ENCODE peak calls at places on chromosomes 2 and 18, in ten cellular contexts. U, O, E, G, H, Y, A, T, L and S are unnamed samples.

GRCh38 chr18:5463390-5463789 is 80.4 kb downstream of the EPB41L3 start:
- DNase-seq in U (peak; percentile 69), O (peak; percentile 83), E (no peak), G (no peak), H (peak; percentile 87), Y (peak; percentile 99), A (peak; percentile 96), T (peak; percentile 25), L (no peak), S (no peak)

GRCh38 chr2:241908686-241909420 is 39.3 kb downstream of the RTP5 start:
- DNase-seq in U (no peak), O (no peak), E (no peak), G (no peak), H (no peak), Y (no peak), A (no peak), T (no peak), L (no peak), S (no peak)

GRCh38 chr18:3966246-3966984 is 488.7 kb downstream of the DLGAP1 start:
- DNase-seq in U (no peak), O (no peak), E (no peak), G (no peak), H (no peak), Y (peak; percentile 10), A (no peak), T (no peak), L (no peak), S (no peak)

GRCh38 chr18:26746284-26747130 is 119.0 kb downstream of the AQP4 start:
- DNase-seq in U (peak; percentile 69), O (no peak), E (no peak), G (no peak), H (peak; percentile 67), Y (peak; percentile 26), A (peak; percentile 69), T (no peak), L (no peak), S (no peak)

GRCh38 chr2:42931818-42932195 is 139.4 kb upstream of the HAAO start:
- DNase-seq in U (no peak), O (no peak), E (no peak), G (no peak), H (no peak), Y (peak; percentile 38), A (no peak), T (no peak), L (no peak), S (no peak)

GRCh38 chr18:56038258-56039030 is 450.5 kb upstream of the TCF4 start:
- DNase-seq in U (no peak), O (no peak), E (no peak), G (no peak), H (no peak), Y (no peak), A (no peak), T (no peak), L (peak; percentile 7), S (no peak)

GRCh38 chr2:230660294-230661060 is 52.2 kb upstream of the CAB39 start:
- DNase-seq in U (no peak), O (no peak), E (no peak), G (no peak), H (peak; percentile 55), Y (no peak), A (no peak), T (no peak), L (peak; percentile 52), S (no peak)

GRCh38 chr2:120486946-120487345 is 141.0 kb downstream of the INHBB start:
- DNase-seq in U (peak; percentile 31), O (peak; percentile 12), E (no peak), G (no peak), H (peak; percentile 31), Y (no peak), A (no peak), T (no peak), L (no peak), S (no peak)

GRCh38 chr18:49767111-49768050 is 46.0 kb downstream of the ACAA2 start:
- DNase-seq in U (no peak), O (no peak), E (no peak), G (no peak), H (no peak), Y (no peak), A (no peak), T (no peak), L (no peak), S (no peak)

GRCh38 chr2:128317186-128317897 is 1.3 kb downstream of the HS6ST1 start:
- DNase-seq in U (no peak), O (no peak), E (peak; percentile 8), G (no peak), H (no peak), Y (no peak), A (no peak), T (peak; percentile 67), L (peak; percentile 95), S (peak; percentile 78)

GRCh38 chr2:225008935-225009334 is 33.3 kb downstream of the DOCK10 start:
- DNase-seq in U (peak; percentile 40), O (no peak), E (peak; percentile 30), G (no peak), H (no peak), Y (no peak), A (peak; percentile 23), T (peak; percentile 5), L (no peak), S (no peak)

GRCh38 chr2:223771480-223771879 is 65.9 kb downstream of the AP1S3 start:
- DNase-seq in U (no peak), O (no peak), E (no peak), G (no peak), H (no peak), Y (no peak), A (no peak), T (no peak), L (no peak), S (no peak)

GRCh38 chr2:182554950-182555349 is 128.1 kb upstream of the PDE1A start:
- DNase-seq in U (no peak), O (no peak), E (no peak), G (no peak), H (no peak), Y (no peak), A (no peak), T (no peak), L (no peak), S (no peak)

GRCh38 chr2:173831312-173832229 is 133.6 kb downstream of the SP3 start:
- DNase-seq in U (no peak), O (no peak), E (no peak), G (peak; percentile 16), H (peak; percentile 80), Y (peak; percentile 89), A (peak; percentile 86), T (peak; percentile 6), L (no peak), S (no peak)

GRCh38 chr18:54247488-54248175 is 21.7 kb upstream of the POLI start:
- DNase-seq in U (no peak), O (no peak), E (no peak), G (no peak), H (no peak), Y (no peak), A (no peak), T (no peak), L (no peak), S (no peak)
- TF ChIP-seq CTCF in U (no peak), O (no peak), E (no peak), G (no peak), H (no peak), Y (no peak), A (no peak), T (no peak), L (no peak), S (no peak)

GRCh38 chr2:130371723-130372054 is 15.8 kb downstream of the PTPN18 start:
- DNase-seq in U (no peak), O (no peak), E (no peak), G (no peak), H (no peak), Y (peak; percentile 43), A (no peak), T (no peak), L (no peak), S (no peak)

GRCh38 chr2:130374587-130375290 is 18.9 kb downstream of the PTPN18 start:
- DNase-seq in U (no peak), O (peak; percentile 46), E (no peak), G (no peak), H (peak; percentile 69), Y (peak; percentile 53), A (peak; percentile 40), T (no peak), L (no peak), S (no peak)

GRCh38 chr2:130373808-130374365 is 18.0 kb downstream of the PTPN18 start:
- DNase-seq in U (no peak), O (no peak), E (no peak), G (no peak), H (no peak), Y (no peak), A (no peak), T (no peak), L (no peak), S (no peak)

GRCh38 chr2:130372055-130372832 is 16.4 kb downstream of the PTPN18 start:
- DNase-seq in U (peak; percentile 88), O (peak; percentile 77), E (peak; percentile 86), G (peak; percentile 59), H (peak; percentile 96), Y (peak; percentile 77), A (peak; percentile 86), T (peak; percentile 92), L (peak; percentile 88), S (peak; percentile 90)

GRCh38 chr2:130372833-130373807 is 17.3 kb downstream of the PTPN18 start:
- DNase-seq in U (no peak), O (no peak), E (no peak), G (no peak), H (peak; percentile 34), Y (no peak), A (no peak), T (no peak), L (no peak), S (no peak)
- TF ChIP-seq CTCF in U (no peak), O (peak; percentile 59), E (peak; percentile 61), G (no peak), H (no peak), Y (no peak), A (no peak), T (no peak), L (no peak), S (no peak)

GRCh38 chr2:52613064-52613463 is 1154.5 kb upstream of the CHAC2 start:
- DNase-seq in U (no peak), O (no peak), E (peak; percentile 23), G (no peak), H (no peak), Y (no peak), A (no peak), T (no peak), L (no peak), S (no peak)
- TF ChIP-seq CTCF in U (no peak), O (no peak), E (no peak), G (no peak), H (no peak), Y (no peak), A (no peak), T (peak; percentile 14), L (no peak), S (no peak)

DNA sequence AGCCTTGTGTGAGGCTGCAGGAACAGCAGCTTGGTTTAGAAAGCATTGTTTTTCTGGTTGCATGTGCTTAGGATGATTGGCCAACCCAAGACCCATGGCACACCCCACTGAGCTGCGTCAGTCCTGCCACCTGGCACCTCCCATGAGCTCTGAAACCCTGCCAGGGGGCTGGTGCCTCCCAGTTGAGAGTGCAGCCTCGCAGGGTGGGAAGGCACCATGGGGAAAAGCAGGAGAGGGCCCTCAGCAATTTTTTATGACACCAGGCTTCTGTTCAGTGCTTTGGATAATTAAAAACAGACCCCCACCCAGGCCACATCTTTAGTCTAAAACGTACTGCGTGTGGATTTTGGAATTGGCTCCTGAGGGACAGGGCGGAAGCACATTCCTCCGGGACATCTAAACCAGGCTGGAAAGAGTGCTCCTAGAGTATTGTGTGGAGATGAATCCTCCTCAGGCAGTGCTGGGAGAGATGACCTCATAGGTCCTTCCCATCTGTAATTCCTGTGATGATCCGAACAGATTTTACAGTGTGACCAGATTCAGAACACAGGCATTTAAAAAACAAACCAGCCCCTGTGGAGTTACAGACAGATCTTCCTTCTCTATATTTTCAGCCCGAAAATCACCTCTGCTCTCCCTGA is 438.3 kb downstream of the ZNF521 start:
- DNase-seq in U (no peak), O (no peak), E (no peak), G (peak; percentile 69), H (peak; percentile 79), Y (peak; percentile 45), A (peak; percentile 3), T (no peak), L (no peak), S (no peak)
- TF ChIP-seq CTCF in U (no peak), O (no peak), E (no peak), G (no peak), H (no peak), Y (no peak), A (no peak), T (no peak), L (no peak), S (no peak)